ENCODE peak calls at places on chromosomes 16 and 17, in ten cellular contexts. P, F, K, I, N, Z, S, B, E and W are unnamed samples.

GRCh38 chr17:50844117-50844700 is 8.8 kb downstream of the WFIKKN2 start:
- DNase-seq in P (peak; percentile 29), F (no peak), K (no peak), I (no peak), N (no peak), Z (peak; percentile 33), S (no peak), B (no peak), E (no peak), W (peak; percentile 61)

GRCh38 chr16:1291576-1291974 is 17.9 kb upstream of the UBE2I start:
- DNase-seq in P (no peak), F (no peak), K (no peak), I (no peak), N (no peak), Z (no peak), S (no peak), B (no peak), E (no peak), W (no peak)

GRCh38 chr17:66548659-66549311 is 246.4 kb downstream of the PRKCA start:
- DNase-seq in P (no peak), F (no peak), K (no peak), I (no peak), N (no peak), Z (no peak), S (no peak), B (no peak), E (no peak), W (no peak)

GRCh38 chr16:86823895-86824671 is 245.7 kb downstream of the FOXL1 start:
- DNase-seq in P (no peak), F (no peak), K (peak; percentile 87), I (no peak), N (no peak), Z (no peak), S (no peak), B (no peak), E (no peak), W (no peak)

GRCh38 chr16:81401035-81401950 is 43.3 kb upstream of the CMIP start:
- DNase-seq in P (no peak), F (no peak), K (no peak), I (no peak), N (peak; percentile 35), Z (no peak), S (no peak), B (no peak), E (no peak), W (no peak)

GRCh38 chr17:82781894-82782274 is 30.0 kb downstream of the TBCD start:
- DNase-seq in P (peak; percentile 71), F (peak; percentile 87), K (no peak), I (peak; percentile 89), N (peak; percentile 88), Z (peak; percentile 98), S (peak; percentile 89), B (peak; percentile 71), E (peak; percentile 95), W (peak; percentile 65)

GRCh38 chr17:14429084-14429483 is 128.2 kb downstream of the HS3ST3B1 start:
- DNase-seq in P (no peak), F (no peak), K (no peak), I (no peak), N (no peak), Z (no peak), S (no peak), B (no peak), E (no peak), W (no peak)

GRCh38 chr17:8056232-8056975 is 17.5 kb downstream of the ALOX15B start:
- DNase-seq in P (peak; percentile 32), F (peak; percentile 8), K (peak; percentile 58), I (peak; percentile 58), N (no peak), Z (no peak), S (peak; percentile 51), B (no peak), E (peak; percentile 53), W (peak; percentile 84)

GRCh38 chr17:48612854-48613691 is 2.0 kb downstream of the HOXB8 start:
- DNase-seq in P (no peak), F (no peak), K (no peak), I (peak; percentile 67), N (peak; percentile 59), Z (peak; percentile 88), S (peak; percentile 36), B (no peak), E (peak; percentile 70), W (no peak)

GRCh38 chr17:67200727-67201301 is 44.2 kb downstream of the HELZ start:
- DNase-seq in P (no peak), F (no peak), K (no peak), I (no peak), N (no peak), Z (peak; percentile 55), S (no peak), B (no peak), E (peak; percentile 6), W (no peak)

GRCh38 chr16:80602894-80603293 is 62.1 kb downstream of the DYNLRB2 start:
- DNase-seq in P (no peak), F (no peak), K (no peak), I (no peak), N (no peak), Z (no peak), S (no peak), B (no peak), E (no peak), W (no peak)

GRCh38 chr17:78953356-78954350 is 26.1 kb downstream of the LGALS3BP start:
- DNase-seq in P (no peak), F (no peak), K (no peak), I (no peak), N (no peak), Z (peak; percentile 84), S (no peak), B (no peak), E (no peak), W (no peak)

GRCh38 chr17:45405250-45406086 is 27.2 kb downstream of the ARHGAP27 start:
- DNase-seq in P (no peak), F (peak; percentile 100), K (no peak), I (peak; percentile 39), N (peak; percentile 92), Z (peak; percentile 94), S (no peak), B (no peak), E (no peak), W (no peak)

GRCh38 chr17:65855675-65856074 is 294.2 kb upstream of the AXIN2 start:
- DNase-seq in P (no peak), F (no peak), K (no peak), I (no peak), N (no peak), Z (no peak), S (no peak), B (no peak), E (no peak), W (no peak)

GRCh38 chr17:38429476-38430100 is 1.3 kb downstream of the ARHGAP23 start:
- DNase-seq in P (peak; percentile 64), F (no peak), K (no peak), I (no peak), N (no peak), Z (no peak), S (no peak), B (no peak), E (no peak), W (no peak)

GRCh38 chr16:12097523-12098428 is 121.2 kb downstream of the SNX29 start:
- DNase-seq in P (peak; percentile 39), F (no peak), K (peak; percentile 43), I (no peak), N (no peak), Z (no peak), S (no peak), B (no peak), E (no peak), W (peak; percentile 81)